ENCODE peak calls at places on chromosomes 2 and 18, in six cellular contexts. A, R, C, K, P and J are unnamed samples.

GRCh38 chr2:127790694-127791529 is 20.1 kb downstream of the WDR33 start:
- DNase-seq in A (no peak), R (no peak), C (no peak), K (no peak), P (no peak), J (no peak)

GRCh38 chr2:218400167-218400929 is 680 bp downstream of the CTDSP1 start:
- DNase-seq in A (no peak), R (no peak), C (peak), K (no peak), P (peak), J (no peak)

GRCh38 chr2:181785677-181786344 is 105.5 kb upstream of the NEUROD1 start:
- DNase-seq in A (no peak), R (no peak), C (no peak), K (no peak), P (peak), J (peak)

GRCh38 chr2:47029737-47030524 is 114.3 kb upstream of the MCFD2 start:
- DNase-seq in A (no peak), R (no peak), C (no peak), K (no peak), P (peak), J (peak)

GRCh38 chr2:138779451-138780440 is at the start of gene NXPH2:
- DNase-seq in A (no peak), R (peak), C (no peak), K (no peak), P (peak), J (no peak)

GRCh38 chr2:65580824-65581223 is 148.4 kb upstream of the SPRED2 start:
- DNase-seq in A (no peak), R (no peak), C (no peak), K (no peak), P (no peak), J (no peak)

GRCh38 chr2:30316408-30316807 is 85.1 kb downstream of the LBH start:
- DNase-seq in A (no peak), R (no peak), C (no peak), K (no peak), P (no peak), J (no peak)

GRCh38 chr2:209340522-209340921 is 83.3 kb upstream of the MAP2 start:
- DNase-seq in A (no peak), R (no peak), C (no peak), K (no peak), P (peak), J (peak)

GRCh38 chr18:77657651-77658308 is 408.1 kb downstream of the GALR1 start:
- DNase-seq in A (no peak), R (no peak), C (no peak), K (no peak), P (no peak), J (no peak)

GRCh38 chr2:134279417-134279816 is 25.5 kb downstream of the MGAT5 start:
- DNase-seq in A (no peak), R (no peak), C (no peak), K (no peak), P (no peak), J (no peak)

GRCh38 chr18:23306842-23307241 is 146.2 kb upstream of the RIOK3 start:
- DNase-seq in A (no peak), R (no peak), C (no peak), K (no peak), P (no peak), J (no peak)

GRCh38 chr2:151691621-151692020 is 42.7 kb downstream of the NEB start:
- DNase-seq in A (no peak), R (no peak), C (no peak), K (no peak), P (no peak), J (no peak)

GRCh38 chr2:36497570-36498163 is 100.3 kb downstream of the FEZ2 start:
- DNase-seq in A (no peak), R (no peak), C (no peak), K (no peak), P (no peak), J (no peak)

GRCh38 chr2:131394147-131394931 is 30.4 kb upstream of the RAB6D start:
- DNase-seq in A (no peak), R (no peak), C (peak), K (no peak), P (peak), J (no peak)

GRCh38 chr2:25301453-25302352 is 40.0 kb downstream of the DNMT3A start:
- DNase-seq in A (no peak), R (no peak), C (peak), K (peak), P (peak), J (peak)

GRCh38 chr2:160306985-160307384 is 106.9 kb upstream of the ITGB6 start:
- DNase-seq in A (no peak), R (no peak), C (no peak), K (no peak), P (no peak), J (no peak)

GRCh38 chr2:114068438-114068837 is 178.5 kb downstream of the ACTR3 start:
- DNase-seq in A (no peak), R (no peak), C (no peak), K (no peak), P (no peak), J (no peak)